ENCODE peak calls at places on chromosomes 1 and 21, in seven cellular contexts. One of them, this sample, is unnamed.

GRCh38 chr1:201904579-201904978 is 15.9 kb downstream of the SHISA4 start:
- DNase-seq in AG09309: peak
- DNase-seq in RWPE1: peak
- DNase-seq in mucosa of gallbladder: peak
- DNase-seq in NCI-H774: no peak
- DNase-seq in activated CD8-positive, alpha-beta memory T cell treated with anti-CD3 and anti-CD28 coated beads for 4 hours: no peak
- DNase-seq in activated naive CD4-positive, alpha-beta T cell: no peak
- DNase-seq in this sample: no peak

GRCh38 chr1:30063621-30064280 is 659.6 kb downstream of the MATN1 start:
- DNase-seq in RWPE1: no peak
- DNase-seq in activated naive CD4-positive, alpha-beta T cell: no peak
- DNase-seq in activated CD8-positive, alpha-beta memory T cell treated with anti-CD3 and anti-CD28 coated beads for 4 hours: no peak
- DNase-seq in AG09309: no peak
- DNase-seq in NCI-H774: no peak
- DNase-seq in mucosa of gallbladder: no peak
- DNase-seq in this sample: no peak

GRCh38 chr1:206556047-206556747 is 48.9 kb downstream of the RASSF5 start:
- DNase-seq in activated CD8-positive, alpha-beta memory T cell treated with anti-CD3 and anti-CD28 coated beads for 4 hours: no peak
- DNase-seq in mucosa of gallbladder: peak
- DNase-seq in NCI-H774: no peak
- DNase-seq in activated naive CD4-positive, alpha-beta T cell: no peak
- DNase-seq in RWPE1: no peak
- DNase-seq in AG09309: no peak
- DNase-seq in this sample: no peak

GRCh38 chr1:11384170-11384554 is 94.8 kb upstream of the DISP3 start:
- DNase-seq in NCI-H774: no peak
- DNase-seq in RWPE1: peak
- DNase-seq in mucosa of gallbladder: no peak
- DNase-seq in AG09309: no peak
- DNase-seq in activated naive CD4-positive, alpha-beta T cell: no peak
- DNase-seq in activated CD8-positive, alpha-beta memory T cell treated with anti-CD3 and anti-CD28 coated beads for 4 hours: no peak
- DNase-seq in this sample: no peak

GRCh38 chr1:172497230-172497629 is 35.7 kb upstream of the SUCO start:
- DNase-seq in AG09309: peak
- DNase-seq in activated CD8-positive, alpha-beta memory T cell treated with anti-CD3 and anti-CD28 coated beads for 4 hours: no peak
- DNase-seq in activated naive CD4-positive, alpha-beta T cell: no peak
- DNase-seq in mucosa of gallbladder: no peak
- DNase-seq in RWPE1: peak
- DNase-seq in NCI-H774: no peak
- DNase-seq in this sample: no peak

GRCh38 chr1:196877964-196878363 is 9.9 kb upstream of the CFHR4 start:
- DNase-seq in activated CD8-positive, alpha-beta memory T cell treated with anti-CD3 and anti-CD28 coated beads for 4 hours: no peak
- DNase-seq in AG09309: no peak
- DNase-seq in activated naive CD4-positive, alpha-beta T cell: no peak
- DNase-seq in mucosa of gallbladder: no peak
- DNase-seq in RWPE1: peak
- DNase-seq in NCI-H774: no peak
- DNase-seq in this sample: no peak

GRCh38 chr1:245493029-245493428 is 338.2 kb downstream of the KIF26B start:
- DNase-seq in AG09309: no peak
- DNase-seq in activated naive CD4-positive, alpha-beta T cell: no peak
- DNase-seq in mucosa of gallbladder: no peak
- DNase-seq in NCI-H774: no peak
- DNase-seq in activated CD8-positive, alpha-beta memory T cell treated with anti-CD3 and anti-CD28 coated beads for 4 hours: no peak
- DNase-seq in RWPE1: no peak
- DNase-seq in this sample: no peak

GRCh38 chr1:72288886-72289285 is 6.5 kb upstream of the NEGR1 start:
- DNase-seq in activated naive CD4-positive, alpha-beta T cell: no peak
- DNase-seq in RWPE1: no peak
- DNase-seq in NCI-H774: no peak
- DNase-seq in mucosa of gallbladder: no peak
- DNase-seq in AG09309: no peak
- DNase-seq in activated CD8-positive, alpha-beta memory T cell treated with anti-CD3 and anti-CD28 coated beads for 4 hours: no peak
- DNase-seq in this sample: no peak

GRCh38 chr1:40383488-40384412 is 10.2 kb downstream of the SMAP2 start:
- DNase-seq in AG09309: no peak
- DNase-seq in NCI-H774: no peak
- DNase-seq in mucosa of gallbladder: peak
- DNase-seq in RWPE1: no peak
- DNase-seq in activated CD8-positive, alpha-beta memory T cell treated with anti-CD3 and anti-CD28 coated beads for 4 hours: no peak
- DNase-seq in activated naive CD4-positive, alpha-beta T cell: no peak
- DNase-seq in this sample: no peak

GRCh38 chr1:96361961-96362360 is 359.6 kb upstream of the PTBP2 start:
- DNase-seq in mucosa of gallbladder: no peak
- DNase-seq in RWPE1: no peak
- DNase-seq in NCI-H774: no peak
- DNase-seq in activated naive CD4-positive, alpha-beta T cell: no peak
- DNase-seq in AG09309: no peak
- DNase-seq in activated CD8-positive, alpha-beta memory T cell treated with anti-CD3 and anti-CD28 coated beads for 4 hours: no peak
- DNase-seq in this sample: no peak

GRCh38 chr1:32336963-32337675 is 1.1 kb upstream of the MARCKSL1 start:
- DNase-seq in NCI-H774: no peak
- DNase-seq in activated naive CD4-positive, alpha-beta T cell: no peak
- DNase-seq in mucosa of gallbladder: no peak
- DNase-seq in AG09309: no peak
- DNase-seq in activated CD8-positive, alpha-beta memory T cell treated with anti-CD3 and anti-CD28 coated beads for 4 hours: no peak
- DNase-seq in RWPE1: no peak
- DNase-seq in this sample: no peak

GRCh38 chr1:41025979-41026819 is 4.7 kb upstream of the SLFNL1 start:
- DNase-seq in RWPE1: no peak
- DNase-seq in mucosa of gallbladder: no peak
- DNase-seq in NCI-H774: no peak
- DNase-seq in AG09309: no peak
- DNase-seq in activated naive CD4-positive, alpha-beta T cell: no peak
- DNase-seq in activated CD8-positive, alpha-beta memory T cell treated with anti-CD3 and anti-CD28 coated beads for 4 hours: no peak
- DNase-seq in this sample: no peak

GRCh38 chr1:112998592-112999235 is 42.7 kb upstream of the SLC16A1 start:
- DNase-seq in activated naive CD4-positive, alpha-beta T cell: no peak
- DNase-seq in NCI-H774: no peak
- DNase-seq in RWPE1: no peak
- DNase-seq in activated CD8-positive, alpha-beta memory T cell treated with anti-CD3 and anti-CD28 coated beads for 4 hours: no peak
- DNase-seq in AG09309: peak
- DNase-seq in mucosa of gallbladder: peak
- DNase-seq in this sample: no peak

GRCh38 chr1:174448964-174449363 is 1.2 kb downstream of the GPR52 start:
- DNase-seq in activated naive CD4-positive, alpha-beta T cell: no peak
- DNase-seq in activated CD8-positive, alpha-beta memory T cell treated with anti-CD3 and anti-CD28 coated beads for 4 hours: no peak
- DNase-seq in mucosa of gallbladder: no peak
- DNase-seq in RWPE1: no peak
- DNase-seq in AG09309: no peak
- DNase-seq in NCI-H774: no peak
- DNase-seq in this sample: no peak

GRCh38 chr1:86846166-86846647 is 67.7 kb downstream of the SELENOF start:
- DNase-seq in RWPE1: peak
- DNase-seq in NCI-H774: no peak
- DNase-seq in mucosa of gallbladder: no peak
- DNase-seq in AG09309: peak
- DNase-seq in activated CD8-positive, alpha-beta memory T cell treated with anti-CD3 and anti-CD28 coated beads for 4 hours: no peak
- DNase-seq in activated naive CD4-positive, alpha-beta T cell: no peak
- DNase-seq in this sample: no peak

GRCh38 chr1:102776074-102776473 is 332.2 kb downstream of the COL11A1 start:
- DNase-seq in mucosa of gallbladder: no peak
- DNase-seq in activated CD8-positive, alpha-beta memory T cell treated with anti-CD3 and anti-CD28 coated beads for 4 hours: no peak
- DNase-seq in RWPE1: no peak
- DNase-seq in NCI-H774: peak
- DNase-seq in AG09309: no peak
- DNase-seq in activated naive CD4-positive, alpha-beta T cell: no peak
- DNase-seq in this sample: peak

GRCh38 chr1:83905315-83905907 is 93.5 kb downstream of the TTLL7 start:
- DNase-seq in AG09309: no peak
- DNase-seq in NCI-H774: no peak
- DNase-seq in RWPE1: peak
- DNase-seq in activated naive CD4-positive, alpha-beta T cell: no peak
- DNase-seq in mucosa of gallbladder: no peak
- DNase-seq in activated CD8-positive, alpha-beta memory T cell treated with anti-CD3 and anti-CD28 coated beads for 4 hours: no peak
- DNase-seq in this sample: no peak

GRCh38 chr1:43912607-43913006 is 21.0 kb upstream of the ARTN start:
- DNase-seq in activated naive CD4-positive, alpha-beta T cell: no peak
- DNase-seq in activated CD8-positive, alpha-beta memory T cell treated with anti-CD3 and anti-CD28 coated beads for 4 hours: no peak
- DNase-seq in mucosa of gallbladder: no peak
- DNase-seq in NCI-H774: no peak
- DNase-seq in RWPE1: peak
- DNase-seq in AG09309: peak
- DNase-seq in this sample: no peak

GRCh38 chr1:85343213-85343611 is 66.8 kb upstream of the BCL10 start:
- DNase-seq in activated CD8-positive, alpha-beta memory T cell treated with anti-CD3 and anti-CD28 coated beads for 4 hours: no peak
- DNase-seq in mucosa of gallbladder: no peak
- DNase-seq in AG09309: no peak
- DNase-seq in NCI-H774: no peak
- DNase-seq in activated naive CD4-positive, alpha-beta T cell: no peak
- DNase-seq in RWPE1: no peak
- DNase-seq in this sample: no peak

GRCh38 chr21:46643379-46644177 is 8.1 kb downstream of the PRMT2 start:
- DNase-seq in AG09309: no peak
- DNase-seq in NCI-H774: no peak
- DNase-seq in mucosa of gallbladder: no peak
- DNase-seq in activated CD8-positive, alpha-beta memory T cell treated with anti-CD3 and anti-CD28 coated beads for 4 hours: no peak
- DNase-seq in activated naive CD4-positive, alpha-beta T cell: no peak
- DNase-seq in RWPE1: no peak
- DNase-seq in this sample: no peak

GRCh38 chr1:231800071-231800470 is 173.5 kb downstream of the DISC1 start:
- DNase-seq in activated naive CD4-positive, alpha-beta T cell: no peak
- DNase-seq in mucosa of gallbladder: no peak
- DNase-seq in RWPE1: peak
- DNase-seq in NCI-H774: no peak
- DNase-seq in AG09309: no peak
- DNase-seq in activated CD8-positive, alpha-beta memory T cell treated with anti-CD3 and anti-CD28 coated beads for 4 hours: no peak
- DNase-seq in this sample: no peak

GRCh38 chr1:145891587-145892485 is 6.2 kb upstream of the ANKRD35 start:
- DNase-seq in NCI-H774: peak
- DNase-seq in AG09309: peak
- DNase-seq in activated naive CD4-positive, alpha-beta T cell: peak
- DNase-seq in mucosa of gallbladder: peak
- DNase-seq in RWPE1: peak
- DNase-seq in activated CD8-positive, alpha-beta memory T cell treated with anti-CD3 and anti-CD28 coated beads for 4 hours: no peak
- DNase-seq in this sample: peak

GRCh38 chr1:42422672-42423236 is 33.1 kb downstream of the ZMYND12 start:
- DNase-seq in activated CD8-positive, alpha-beta memory T cell treated with anti-CD3 and anti-CD28 coated beads for 4 hours: no peak
- DNase-seq in RWPE1: no peak
- DNase-seq in AG09309: no peak
- DNase-seq in mucosa of gallbladder: no peak
- DNase-seq in NCI-H774: no peak
- DNase-seq in activated naive CD4-positive, alpha-beta T cell: no peak
- DNase-seq in this sample: no peak

GRCh38 chr1:68442822-68443556 is 6.8 kb downstream of the RPE65 start:
- DNase-seq in mucosa of gallbladder: peak
- DNase-seq in AG09309: peak
- DNase-seq in activated naive CD4-positive, alpha-beta T cell: no peak
- DNase-seq in RWPE1: peak
- DNase-seq in activated CD8-positive, alpha-beta memory T cell treated with anti-CD3 and anti-CD28 coated beads for 4 hours: no peak
- DNase-seq in NCI-H774: peak
- DNase-seq in this sample: no peak

GRCh38 chr1:180643693-180644092 is 11.9 kb downstream of the XPR1 start:
- DNase-seq in mucosa of gallbladder: no peak
- DNase-seq in activated CD8-positive, alpha-beta memory T cell treated with anti-CD3 and anti-CD28 coated beads for 4 hours: no peak
- DNase-seq in AG09309: no peak
- DNase-seq in activated naive CD4-positive, alpha-beta T cell: no peak
- DNase-seq in NCI-H774: peak
- DNase-seq in RWPE1: no peak
- DNase-seq in this sample: no peak

GRCh38 chr1:117527111-117527510 is 78.7 kb upstream of the TENT5C start:
- DNase-seq in activated CD8-positive, alpha-beta memory T cell treated with anti-CD3 and anti-CD28 coated beads for 4 hours: no peak
- DNase-seq in activated naive CD4-positive, alpha-beta T cell: no peak
- DNase-seq in mucosa of gallbladder: no peak
- DNase-seq in RWPE1: no peak
- DNase-seq in NCI-H774: no peak
- DNase-seq in AG09309: no peak
- DNase-seq in this sample: no peak

GRCh38 chr1:231604276-231604621 is 22.3 kb upstream of the DISC1 start:
- DNase-seq in AG09309: no peak
- DNase-seq in RWPE1: no peak
- DNase-seq in NCI-H774: no peak
- DNase-seq in mucosa of gallbladder: no peak
- DNase-seq in activated naive CD4-positive, alpha-beta T cell: no peak
- DNase-seq in activated CD8-positive, alpha-beta memory T cell treated with anti-CD3 and anti-CD28 coated beads for 4 hours: no peak
- DNase-seq in this sample: no peak

GRCh38 chr1:29590583-29591555 is 354.5 kb downstream of the PTPRU start:
- DNase-seq in activated naive CD4-positive, alpha-beta T cell: no peak
- DNase-seq in mucosa of gallbladder: no peak
- DNase-seq in AG09309: no peak
- DNase-seq in activated CD8-positive, alpha-beta memory T cell treated with anti-CD3 and anti-CD28 coated beads for 4 hours: no peak
- DNase-seq in RWPE1: peak
- DNase-seq in NCI-H774: no peak
- DNase-seq in this sample: no peak

GRCh38 chr1:230572121-230573083 is 69.9 kb upstream of the COG2 start:
- DNase-seq in activated naive CD4-positive, alpha-beta T cell: no peak
- DNase-seq in RWPE1: no peak
- DNase-seq in activated CD8-positive, alpha-beta memory T cell treated with anti-CD3 and anti-CD28 coated beads for 4 hours: no peak
- DNase-seq in AG09309: no peak
- DNase-seq in NCI-H774: no peak
- DNase-seq in mucosa of gallbladder: peak
- DNase-seq in this sample: no peak

GRCh38 chr1:208209286-208209685 is 34.9 kb downstream of the PLXNA2 start:
- DNase-seq in activated naive CD4-positive, alpha-beta T cell: no peak
- DNase-seq in AG09309: no peak
- DNase-seq in activated CD8-positive, alpha-beta memory T cell treated with anti-CD3 and anti-CD28 coated beads for 4 hours: no peak
- DNase-seq in mucosa of gallbladder: no peak
- DNase-seq in NCI-H774: no peak
- DNase-seq in RWPE1: no peak
- DNase-seq in this sample: no peak

GRCh38 chr1:17244826-17245740 is 3.8 kb upstream of the PADI3 start:
- DNase-seq in mucosa of gallbladder: no peak
- DNase-seq in activated naive CD4-positive, alpha-beta T cell: no peak
- DNase-seq in activated CD8-positive, alpha-beta memory T cell treated with anti-CD3 and anti-CD28 coated beads for 4 hours: no peak
- DNase-seq in RWPE1: peak
- DNase-seq in NCI-H774: no peak
- DNase-seq in AG09309: no peak
- DNase-seq in this sample: no peak

GRCh38 chr1:89274431-89274857 is 1.8 kb upstream of the GBP5 start:
- DNase-seq in RWPE1: peak
- DNase-seq in activated CD8-positive, alpha-beta memory T cell treated with anti-CD3 and anti-CD28 coated beads for 4 hours: no peak
- DNase-seq in activated naive CD4-positive, alpha-beta T cell: no peak
- DNase-seq in mucosa of gallbladder: no peak
- DNase-seq in AG09309: peak
- DNase-seq in NCI-H774: no peak
- DNase-seq in this sample: no peak

GRCh38 chr1:36118396-36118795 is 6.6 kb downstream of the COL8A2 start:
- DNase-seq in activated naive CD4-positive, alpha-beta T cell: no peak
- DNase-seq in NCI-H774: no peak
- DNase-seq in RWPE1: no peak
- DNase-seq in AG09309: no peak
- DNase-seq in activated CD8-positive, alpha-beta memory T cell treated with anti-CD3 and anti-CD28 coated beads for 4 hours: no peak
- DNase-seq in mucosa of gallbladder: no peak
- DNase-seq in this sample: no peak

GRCh38 chr1:13699936-13700520 is at the start of gene PRDM2:
- DNase-seq in activated naive CD4-positive, alpha-beta T cell: peak
- DNase-seq in AG09309: no peak
- DNase-seq in RWPE1: peak
- DNase-seq in mucosa of gallbladder: peak
- DNase-seq in NCI-H774: peak
- DNase-seq in activated CD8-positive, alpha-beta memory T cell treated with anti-CD3 and anti-CD28 coated beads for 4 hours: no peak
- DNase-seq in this sample: peak

GRCh38 chr1:162285149-162285561 is 91.5 kb downstream of the SPATA46 start:
- DNase-seq in mucosa of gallbladder: peak
- DNase-seq in AG09309: no peak
- DNase-seq in NCI-H774: peak
- DNase-seq in RWPE1: peak
- DNase-seq in activated naive CD4-positive, alpha-beta T cell: no peak
- DNase-seq in activated CD8-positive, alpha-beta memory T cell treated with anti-CD3 and anti-CD28 coated beads for 4 hours: no peak
- DNase-seq in this sample: peak

GRCh38 chr1:202926578-202927491 is at the start of gene KLHL12:
- DNase-seq in activated CD8-positive, alpha-beta memory T cell treated with anti-CD3 and anti-CD28 coated beads for 4 hours: peak
- DNase-seq in AG09309: peak
- DNase-seq in mucosa of gallbladder: peak
- DNase-seq in activated naive CD4-positive, alpha-beta T cell: peak
- DNase-seq in NCI-H774: peak
- DNase-seq in RWPE1: peak
- DNase-seq in this sample: peak

This sample was measured in NCI-H510A.